ENCODE peak calls at places on chromosomes 5 and 9, in five cellular contexts. H is upper lobe of right lung, D is AG09309, A is GM23338, E is epithelial cell of esophagus. W is an unnamed sample.

GRCh38 chr9:37919166-37919955 is 15.4 kb upstream of the SLC25A51 start:
- DNase-seq in H (no peak), D (no peak), A (no peak), E (no peak), W (no peak)

GRCh38 chr5:99005506-99005905 is 76.7 kb upstream of the CHD1 start:
- DNase-seq in H (no peak), D (no peak), A (no peak), E (no peak), W (no peak)

GRCh38 chr9:115999498-115999897 is 154.1 kb upstream of the PAPPA start:
- DNase-seq in H (no peak), D (no peak), A (no peak), E (peak), W (no peak)

GRCh38 chr9:74277532-74277931 is 219.6 kb upstream of the RORB start:
- DNase-seq in H (no peak), D (no peak), A (no peak), E (no peak), W (no peak)

GRCh38 chr9:26260238-26260637 is 582.0 kb upstream of the TUSC1 start:
- DNase-seq in H (no peak), D (no peak), A (no peak), E (peak), W (no peak)

GRCh38 chr5:150264667-150265603 is 24.6 kb downstream of the CAMK2A start:
- DNase-seq in H (no peak), D (no peak), A (no peak), E (no peak), W (no peak)

GRCh38 chr9:116103976-116104820 is 49.4 kb upstream of the PAPPA start:
- DNase-seq in H (no peak), D (no peak), A (no peak), E (peak), W (no peak)

GRCh38 chr5:66701244-66701643 is 105.1 kb downstream of the MAST4 start:
- DNase-seq in H (no peak), D (no peak), A (no peak), E (no peak), W (no peak)

GRCh38 chr9:120966005-120966369 is 39.4 kb upstream of the TRAF1 start:
- DNase-seq in H (no peak), D (no peak), A (no peak), E (no peak), W (no peak)

GRCh38 chr5:116517557-116517956 is 57.1 kb downstream of the SEMA6A start:
- DNase-seq in H (no peak), D (no peak), A (no peak), E (no peak), W (no peak)

GRCh38 chr5:53011233-53011632 is 22.1 kb downstream of the ITGA2 start:
- DNase-seq in H (no peak), D (no peak), A (no peak), E (no peak), W (no peak)

GRCh38 chr9:81431662-81432061 is 257.7 kb downstream of the TLE1 start:
- DNase-seq in H (no peak), D (peak), A (no peak), E (no peak), W (no peak)

GRCh38 chr5:50969207-50970145 is 303.0 kb downstream of the PARP8 start:
- DNase-seq in H (no peak), D (no peak), A (peak), E (no peak), W (no peak)

GRCh38 chr9:137301086-137301947 is 754 bp downstream of the NRARP start:
- DNase-seq in H (peak), D (no peak), A (peak), E (peak), W (peak)

GRCh38 chr5:148378670-148379069 is 5.1 kb upstream of the FBXO38 start:
- DNase-seq in H (no peak), D (no peak), A (no peak), E (no peak), W (no peak)

GRCh38 chr5:170863646-170864045 is 1.8 kb downstream of the RANBP17 start:
- DNase-seq in H (no peak), D (peak), A (no peak), E (no peak), W (no peak)

GRCh38 chr5:169165052-169165451 is 135.9 kb downstream of the SLIT3 start:
- DNase-seq in H (no peak), D (no peak), A (no peak), E (peak), W (no peak)

GRCh38 chr5:151157426-151158286 is at the start of gene ANXA6:
- DNase-seq in H (peak), D (peak), A (peak), E (peak), W (peak)

GRCh38 chr5:132417010-132417439 is 47.5 kb downstream of the SLC22A5 start:
- DNase-seq in H (no peak), D (no peak), A (no peak), E (peak), W (no peak)

GRCh38 chr9:4489562-4489918 is 728 bp upstream of the SLC1A1 start:
- DNase-seq in H (no peak), D (no peak), A (peak), E (no peak), W (no peak)

GRCh38 chr5:56639491-56639890 is 175.9 kb upstream of the MAP3K1 start:
- DNase-seq in H (no peak), D (no peak), A (no peak), E (no peak), W (no peak)

GRCh38 chr5:95862636-95863382 is 40.3 kb upstream of the GLRX start:
- DNase-seq in H (no peak), D (no peak), A (no peak), E (no peak), W (no peak)

GRCh38 chr9:34158362-34158869 is 20.4 kb upstream of the UBAP1 start:
- DNase-seq in H (no peak), D (no peak), A (no peak), E (peak), W (no peak)

DNA sequence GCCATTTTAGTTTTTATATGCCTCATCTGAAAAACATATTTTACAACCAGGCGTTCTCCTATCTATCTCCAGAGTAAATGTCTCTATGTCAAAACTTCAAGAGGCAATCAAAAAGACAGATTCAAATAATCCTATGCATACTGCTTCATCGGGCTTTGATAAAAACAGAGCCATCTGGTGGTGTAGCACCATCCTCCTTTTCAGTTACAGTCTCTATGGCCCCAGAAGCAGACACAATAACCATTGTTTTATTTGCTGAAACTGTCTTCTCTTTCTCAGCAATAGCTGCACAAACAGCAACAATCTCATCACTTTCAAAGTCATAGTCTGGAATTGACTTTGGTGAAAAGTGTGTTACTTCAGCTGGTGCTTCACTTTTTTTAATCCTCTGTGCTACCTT is 36.3 kb downstream of the PTGER4 start:
- DNase-seq in H (no peak), D (no peak), A (peak), E (peak), W (no peak)
- TF ChIP-seq CTCF in H (no peak), D (peak), A (peak), E (peak), W (no peak)

GRCh38 chr5:141084487-141084989 is 9.9 kb upstream of the PCDHB2 start:
- DNase-seq in H (no peak), D (peak), A (peak), E (peak), W (no peak)
- TF ChIP-seq CTCF in H (peak), D (peak), A (peak), E (peak), W (peak)

GRCh38 chr5:1746371-1747078 is 53.1 kb downstream of the MRPL36 start:
- DNase-seq in H (peak), D (no peak), A (no peak), E (no peak), W (no peak)

GRCh38 chr5:1747079-1747802 is 52.4 kb downstream of the MRPL36 start:
- DNase-seq in H (no peak), D (no peak), A (no peak), E (no peak), W (no peak)

GRCh38 chr5:1748271-1748670 is 51.4 kb downstream of the MRPL36 start:
- DNase-seq in H (peak), D (no peak), A (no peak), E (no peak), W (no peak)

GRCh38 chr5:1748845-1749244 is 50.8 kb downstream of the MRPL36 start:
- DNase-seq in H (peak), D (no peak), A (no peak), E (no peak), W (no peak)

GRCh38 chr5:1747803-1748085 is 51.9 kb downstream of the MRPL36 start:
- DNase-seq in H (peak), D (no peak), A (no peak), E (no peak), W (no peak)
- TF ChIP-seq CTCF in H (no peak), D (no peak), A (no peak), E (no peak), W (no peak)

GRCh38 chr5:156230887-156231286 is 96.1 kb upstream of the SGCD start:
- DNase-seq in H (no peak), D (no peak), A (no peak), E (no peak), W (no peak)

GRCh38 chr5:156237361-156237760 is 89.6 kb upstream of the SGCD start:
- DNase-seq in H (no peak), D (no peak), A (no peak), E (no peak), W (no peak)

GRCh38 chr5:156232251-156232869 is 94.6 kb upstream of the SGCD start:
- DNase-seq in H (no peak), D (no peak), A (no peak), E (no peak), W (no peak)
- TF ChIP-seq CTCF in H (no peak), D (no peak), A (no peak), E (no peak), W (no peak)

DNA sequence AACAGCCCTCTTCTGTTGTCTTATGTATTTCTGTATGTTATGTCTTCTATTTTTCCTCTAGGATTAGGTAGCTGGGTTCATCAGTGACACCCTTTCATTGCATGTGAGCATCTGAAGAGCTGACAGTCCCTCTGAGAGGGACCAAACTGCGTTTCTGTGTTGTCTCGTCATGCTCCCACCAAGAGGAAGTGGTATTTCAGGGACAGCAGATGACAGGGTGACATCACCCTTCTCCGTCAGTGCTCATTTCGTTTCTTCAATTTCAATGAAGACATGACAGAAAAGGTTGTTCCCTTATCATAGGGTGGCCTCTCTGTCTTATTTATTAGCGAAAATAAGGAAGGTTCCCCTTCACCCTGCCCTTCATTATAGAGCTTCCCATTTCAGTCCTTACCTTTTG is 225.9 kb upstream of the NR4A3 start:
- DNase-seq in H (no peak), D (no peak), A (no peak), E (no peak), W (no peak)
- TF ChIP-seq CTCF in H (no peak), D (no peak), A (no peak), E (no peak), W (no peak)

DNA sequence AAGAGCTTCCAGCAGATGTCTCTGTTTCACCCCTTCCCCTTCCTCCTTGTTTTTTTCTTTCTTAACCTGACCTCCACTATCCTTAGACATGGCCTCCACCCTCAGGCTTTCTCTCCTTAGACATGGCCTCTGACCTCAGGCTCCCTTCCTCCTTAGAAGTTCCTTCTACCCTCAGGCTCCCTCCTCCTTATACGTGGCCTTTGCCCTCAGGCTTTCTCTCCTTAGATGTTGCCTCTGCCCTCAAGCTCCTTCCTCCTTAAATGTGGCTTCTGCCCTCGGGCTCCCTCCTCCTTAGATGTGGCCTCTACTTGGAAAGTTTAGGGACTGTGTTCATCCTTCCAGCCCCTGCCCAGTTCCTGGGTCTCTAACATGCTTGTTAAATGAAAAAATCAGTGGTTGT is 180.4 kb upstream of the S1PR3 start:
- DNase-seq in H (no peak), D (no peak), A (no peak), E (no peak), W (no peak)
- TF ChIP-seq CTCF in H (no peak), D (no peak), A (peak), E (no peak), W (no peak)

GRCh38 chr9:89935115-89935514 is 330.3 kb downstream of the GADD45G start:
- DNase-seq in H (no peak), D (no peak), A (no peak), E (no peak), W (no peak)
- TF ChIP-seq CTCF in H (no peak), D (no peak), A (no peak), E (no peak), W (no peak)

DNA sequence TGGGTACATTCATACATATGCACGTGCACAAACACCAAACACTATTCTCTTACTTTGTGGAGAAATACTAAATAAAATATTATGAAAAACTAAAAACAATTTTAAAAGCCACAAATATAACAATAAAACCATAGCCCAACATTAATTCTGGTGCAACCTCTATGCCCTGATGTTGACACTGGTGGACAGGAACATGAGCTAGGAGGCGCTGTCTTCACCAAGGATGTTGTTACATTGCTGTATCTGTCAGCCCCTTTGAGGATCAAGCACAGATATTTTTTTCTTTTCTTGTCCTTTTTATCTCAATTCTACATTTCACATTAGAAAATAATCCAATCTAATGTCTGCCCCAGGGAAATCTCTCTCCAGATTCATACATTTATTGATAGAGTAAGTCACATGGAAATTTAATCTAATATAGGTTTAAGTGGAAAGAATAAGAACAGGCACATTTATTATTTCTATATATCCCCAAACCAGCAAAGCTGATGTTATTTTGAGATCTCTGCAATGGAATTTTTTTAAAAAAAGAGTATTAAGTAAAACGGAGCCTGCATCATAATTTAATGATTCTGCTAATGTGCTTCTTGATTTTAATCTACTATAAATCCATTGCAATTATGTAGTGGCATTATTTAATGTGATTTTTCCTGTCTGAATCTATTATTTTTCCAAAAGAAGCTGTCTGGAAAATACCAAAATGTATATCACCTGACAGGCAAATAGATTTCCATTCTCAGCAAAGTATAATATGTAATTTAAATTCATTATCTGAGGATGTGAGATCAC is 716.5 kb downstream of the MTRR start:
- DNase-seq in H (no peak), D (no peak), A (peak), E (no peak), W (no peak)
- TF ChIP-seq CTCF in H (no peak), D (peak), A (peak), E (no peak), W (no peak)

GRCh38 chr9:20276762-20277161 is 345.5 kb downstream of the MLLT3 start:
- DNase-seq in H (no peak), D (no peak), A (no peak), E (no peak), W (no peak)

GRCh38 chr9:20269620-20270019 is 352.7 kb downstream of the MLLT3 start:
- DNase-seq in H (no peak), D (no peak), A (no peak), E (peak), W (no peak)

GRCh38 chr9:20270176-20270575 is 352.1 kb downstream of the MLLT3 start:
- DNase-seq in H (no peak), D (no peak), A (no peak), E (peak), W (no peak)

GRCh38 chr9:20271107-20271506 is 351.2 kb downstream of the MLLT3 start:
- DNase-seq in H (no peak), D (no peak), A (no peak), E (no peak), W (no peak)

GRCh38 chr9:20271723-20272122 is 350.6 kb downstream of the MLLT3 start:
- DNase-seq in H (no peak), D (no peak), A (no peak), E (no peak), W (no peak)
- TF ChIP-seq CTCF in H (no peak), D (no peak), A (peak), E (no peak), W (no peak)

DNA sequence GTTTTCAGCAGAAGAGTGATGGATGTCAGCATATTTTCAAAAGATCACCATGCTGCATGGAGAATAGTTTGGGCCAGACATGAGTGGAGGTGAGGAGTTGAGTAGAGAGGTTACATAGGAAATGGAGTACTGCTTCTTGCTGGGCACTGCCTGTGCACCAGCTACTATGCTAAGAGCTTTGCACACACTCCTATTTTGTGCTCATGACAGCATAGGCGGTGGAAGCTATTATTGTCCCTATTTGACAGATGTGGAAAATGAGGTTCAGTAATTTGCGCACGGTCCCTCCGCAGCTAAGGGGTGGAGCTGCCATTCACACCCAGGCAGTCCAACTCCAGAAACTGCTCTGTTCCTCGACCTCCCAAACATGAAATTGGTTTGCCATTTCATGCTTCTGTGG is 67.8 kb downstream of the ENTREP1 start:
- DNase-seq in H (no peak), D (no peak), A (no peak), E (no peak), W (no peak)
- TF ChIP-seq CTCF in H (no peak), D (no peak), A (no peak), E (no peak), W (no peak)